ENCODE peak calls at places on chromosomes 16 and 17, in seven cellular contexts. One of them, this sample, is unnamed.

GRCh38 chr17:8736362-8736761 is 8.3 kb downstream of the CCDC42 start:
- DNase-seq in IMR-90: no peak
- DNase-seq in nephron progenitor cell: no peak
- DNase-seq in thoracic aorta: no peak
- DNase-seq in heart right ventricle: no peak
- DNase-seq in Peyer's patch: no peak
- DNase-seq in OCI-LY7: no peak
- DNase-seq in this sample: no peak

GRCh38 chr17:5035356-5035755 is at the start of gene SLC52A1:
- DNase-seq in OCI-LY7: no peak
- DNase-seq in thoracic aorta: no peak
- DNase-seq in IMR-90: no peak
- DNase-seq in heart right ventricle: no peak
- DNase-seq in nephron progenitor cell: no peak
- DNase-seq in Peyer's patch: peak; percentile 60
- DNase-seq in this sample: peak; percentile 20

GRCh38 chr16:56662357-56663354 is 4.9 kb downstream of the MT1F start:
- DNase-seq in nephron progenitor cell: peak; percentile 16
- DNase-seq in heart right ventricle: no peak
- DNase-seq in Peyer's patch: no peak
- DNase-seq in OCI-LY7: no peak
- DNase-seq in thoracic aorta: no peak
- DNase-seq in IMR-90: no peak
- DNase-seq in this sample: peak; percentile 64

GRCh38 chr17:18040287-18040858 is 1.2 kb downstream of the GID4 start:
- DNase-seq in thoracic aorta: no peak
- DNase-seq in nephron progenitor cell: no peak
- DNase-seq in IMR-90: no peak
- DNase-seq in heart right ventricle: no peak
- DNase-seq in Peyer's patch: no peak
- DNase-seq in OCI-LY7: peak; percentile 12
- DNase-seq in this sample: no peak

GRCh38 chr17:11719852-11720251 is 121.6 kb downstream of the DNAH9 start:
- DNase-seq in heart right ventricle: no peak
- DNase-seq in nephron progenitor cell: no peak
- DNase-seq in IMR-90: no peak
- DNase-seq in Peyer's patch: no peak
- DNase-seq in thoracic aorta: no peak
- DNase-seq in OCI-LY7: no peak
- DNase-seq in this sample: no peak

GRCh38 chr17:7560172-7561027 is 1.3 kb upstream of the SENP3 start:
- DNase-seq in thoracic aorta: no peak
- DNase-seq in heart right ventricle: peak; percentile 63
- DNase-seq in OCI-LY7: peak; percentile 81
- DNase-seq in Peyer's patch: peak; percentile 86
- DNase-seq in nephron progenitor cell: peak; percentile 82
- DNase-seq in IMR-90: peak; percentile 49
- DNase-seq in this sample: peak; percentile 80

GRCh38 chr17:82092628-82092994 is 5.4 kb downstream of the FASN start:
- DNase-seq in Peyer's patch: no peak
- DNase-seq in OCI-LY7: no peak
- DNase-seq in heart right ventricle: no peak
- DNase-seq in IMR-90: no peak
- DNase-seq in thoracic aorta: no peak
- DNase-seq in nephron progenitor cell: no peak
- DNase-seq in this sample: no peak

GRCh38 chr16:68764866-68765265 is 27.8 kb downstream of the CDH1 start:
- DNase-seq in Peyer's patch: no peak
- DNase-seq in heart right ventricle: no peak
- DNase-seq in OCI-LY7: no peak
- DNase-seq in thoracic aorta: no peak
- DNase-seq in IMR-90: no peak
- DNase-seq in nephron progenitor cell: no peak
- DNase-seq in this sample: peak; percentile 34

GRCh38 chr17:60039509-60040442 is 38.9 kb downstream of the HEATR6 start:
- DNase-seq in OCI-LY7: no peak
- DNase-seq in Peyer's patch: no peak
- DNase-seq in IMR-90: no peak
- DNase-seq in nephron progenitor cell: no peak
- DNase-seq in thoracic aorta: no peak
- DNase-seq in heart right ventricle: no peak
- DNase-seq in this sample: no peak

GRCh38 chr16:27097671-27098275 is 31.0 kb downstream of the C16orf82 start:
- DNase-seq in Peyer's patch: peak; percentile 53
- DNase-seq in thoracic aorta: no peak
- DNase-seq in IMR-90: no peak
- DNase-seq in nephron progenitor cell: no peak
- DNase-seq in OCI-LY7: no peak
- DNase-seq in heart right ventricle: peak; percentile 64
- DNase-seq in this sample: no peak

GRCh38 chr17:16972346-16972745 is 428 bp upstream of the TNFRSF13B start:
- DNase-seq in thoracic aorta: no peak
- DNase-seq in IMR-90: no peak
- DNase-seq in OCI-LY7: no peak
- DNase-seq in nephron progenitor cell: no peak
- DNase-seq in heart right ventricle: no peak
- DNase-seq in Peyer's patch: no peak
- DNase-seq in this sample: no peak

GRCh38 chr17:14311186-14311705 is 10.4 kb downstream of the HS3ST3B1 start:
- DNase-seq in IMR-90: no peak
- DNase-seq in OCI-LY7: no peak
- DNase-seq in heart right ventricle: no peak
- DNase-seq in nephron progenitor cell: no peak
- DNase-seq in Peyer's patch: no peak
- DNase-seq in thoracic aorta: no peak
- DNase-seq in this sample: no peak

GRCh38 chr17:28579526-28579925 is 2.8 kb upstream of the ALDOC start:
- DNase-seq in heart right ventricle: no peak
- DNase-seq in thoracic aorta: no peak
- DNase-seq in IMR-90: no peak
- DNase-seq in Peyer's patch: peak; percentile 11
- DNase-seq in nephron progenitor cell: no peak
- DNase-seq in OCI-LY7: no peak
- DNase-seq in this sample: peak; percentile 42

GRCh38 chr17:50689251-50689650 is 18.5 kb downstream of the ANKRD40 start:
- DNase-seq in OCI-LY7: no peak
- DNase-seq in Peyer's patch: no peak
- DNase-seq in heart right ventricle: no peak
- DNase-seq in nephron progenitor cell: no peak
- DNase-seq in thoracic aorta: no peak
- DNase-seq in IMR-90: peak; percentile 66
- DNase-seq in this sample: no peak

GRCh38 chr17:3944485-3945388 is 19.5 kb downstream of the ATP2A3 start:
- DNase-seq in OCI-LY7: peak; percentile 74
- DNase-seq in thoracic aorta: no peak
- DNase-seq in Peyer's patch: no peak
- DNase-seq in heart right ventricle: no peak
- DNase-seq in nephron progenitor cell: peak; percentile 93
- DNase-seq in IMR-90: peak; percentile 26
- DNase-seq in this sample: peak; percentile 28

GRCh38 chr16:74582984-74583383 is 23.9 kb downstream of the GLG1 start:
- DNase-seq in OCI-LY7: no peak
- DNase-seq in Peyer's patch: no peak
- DNase-seq in heart right ventricle: no peak
- DNase-seq in IMR-90: no peak
- DNase-seq in nephron progenitor cell: no peak
- DNase-seq in thoracic aorta: no peak
- DNase-seq in this sample: no peak

GRCh38 chr16:50616883-50617629 is 64.1 kb downstream of the SNX20 start:
- DNase-seq in nephron progenitor cell: no peak
- DNase-seq in OCI-LY7: no peak
- DNase-seq in heart right ventricle: no peak
- DNase-seq in IMR-90: no peak
- DNase-seq in Peyer's patch: no peak
- DNase-seq in thoracic aorta: no peak
- DNase-seq in this sample: no peak

GRCh38 chr17:10621397-10621796 is 35.7 kb downstream of the MYH3 start:
- DNase-seq in heart right ventricle: no peak
- DNase-seq in thoracic aorta: no peak
- DNase-seq in nephron progenitor cell: no peak
- DNase-seq in IMR-90: no peak
- DNase-seq in Peyer's patch: no peak
- DNase-seq in OCI-LY7: no peak
- DNase-seq in this sample: no peak

GRCh38 chr17:36594626-36595401 is 3.1 kb downstream of the DHRS11 start:
- DNase-seq in nephron progenitor cell: no peak
- DNase-seq in heart right ventricle: no peak
- DNase-seq in thoracic aorta: no peak
- DNase-seq in Peyer's patch: peak; percentile 70
- DNase-seq in IMR-90: no peak
- DNase-seq in OCI-LY7: no peak
- DNase-seq in this sample: no peak

GRCh38 chr17:69857412-69857835 is 217.6 kb upstream of the KCNJ16 start:
- DNase-seq in nephron progenitor cell: no peak
- DNase-seq in heart right ventricle: no peak
- DNase-seq in Peyer's patch: no peak
- DNase-seq in thoracic aorta: no peak
- DNase-seq in OCI-LY7: no peak
- DNase-seq in IMR-90: peak; percentile 95
- DNase-seq in this sample: no peak

GRCh38 chr17:28078443-28079229 is 36.2 kb downstream of the NLK start:
- DNase-seq in heart right ventricle: no peak
- DNase-seq in OCI-LY7: no peak
- DNase-seq in Peyer's patch: no peak
- DNase-seq in IMR-90: peak; percentile 21
- DNase-seq in nephron progenitor cell: no peak
- DNase-seq in thoracic aorta: no peak
- DNase-seq in this sample: no peak

GRCh38 chr16:46555981-46556380 is 65.2 kb downstream of the SHCBP1 start:
- DNase-seq in IMR-90: peak; percentile 54
- DNase-seq in Peyer's patch: no peak
- DNase-seq in nephron progenitor cell: no peak
- DNase-seq in thoracic aorta: no peak
- DNase-seq in heart right ventricle: no peak
- DNase-seq in OCI-LY7: no peak
- DNase-seq in this sample: no peak

GRCh38 chr16:69466547-69466946 is 42.1 kb downstream of the CYB5B start:
- DNase-seq in OCI-LY7: no peak
- DNase-seq in IMR-90: no peak
- DNase-seq in nephron progenitor cell: no peak
- DNase-seq in thoracic aorta: no peak
- DNase-seq in heart right ventricle: no peak
- DNase-seq in Peyer's patch: no peak
- DNase-seq in this sample: no peak

GRCh38 chr17:59668816-59669215 is 38.4 kb downstream of the PTRH2 start:
- DNase-seq in thoracic aorta: no peak
- DNase-seq in Peyer's patch: no peak
- DNase-seq in nephron progenitor cell: no peak
- DNase-seq in OCI-LY7: no peak
- DNase-seq in IMR-90: peak; percentile 97
- DNase-seq in heart right ventricle: no peak
- DNase-seq in this sample: no peak

GRCh38 chr16:66842765-66843164 is 1.4 kb upstream of the CA7 start:
- DNase-seq in nephron progenitor cell: no peak
- DNase-seq in heart right ventricle: no peak
- DNase-seq in Peyer's patch: no peak
- DNase-seq in IMR-90: peak; percentile 19
- DNase-seq in OCI-LY7: no peak
- DNase-seq in thoracic aorta: no peak
- DNase-seq in this sample: no peak

GRCh38 chr16:20862162-20862960 is 37.8 kb downstream of the DCUN1D3 start:
- DNase-seq in Peyer's patch: no peak
- DNase-seq in thoracic aorta: no peak
- DNase-seq in nephron progenitor cell: no peak
- DNase-seq in IMR-90: no peak
- DNase-seq in heart right ventricle: no peak
- DNase-seq in OCI-LY7: no peak
- DNase-seq in this sample: no peak

GRCh38 chr17:77523562-77523961 is 382.8 kb downstream of the SEC14L1 start:
- DNase-seq in heart right ventricle: no peak
- DNase-seq in nephron progenitor cell: no peak
- DNase-seq in OCI-LY7: no peak
- DNase-seq in Peyer's patch: no peak
- DNase-seq in thoracic aorta: no peak
- DNase-seq in IMR-90: no peak
- DNase-seq in this sample: no peak

DNA sequence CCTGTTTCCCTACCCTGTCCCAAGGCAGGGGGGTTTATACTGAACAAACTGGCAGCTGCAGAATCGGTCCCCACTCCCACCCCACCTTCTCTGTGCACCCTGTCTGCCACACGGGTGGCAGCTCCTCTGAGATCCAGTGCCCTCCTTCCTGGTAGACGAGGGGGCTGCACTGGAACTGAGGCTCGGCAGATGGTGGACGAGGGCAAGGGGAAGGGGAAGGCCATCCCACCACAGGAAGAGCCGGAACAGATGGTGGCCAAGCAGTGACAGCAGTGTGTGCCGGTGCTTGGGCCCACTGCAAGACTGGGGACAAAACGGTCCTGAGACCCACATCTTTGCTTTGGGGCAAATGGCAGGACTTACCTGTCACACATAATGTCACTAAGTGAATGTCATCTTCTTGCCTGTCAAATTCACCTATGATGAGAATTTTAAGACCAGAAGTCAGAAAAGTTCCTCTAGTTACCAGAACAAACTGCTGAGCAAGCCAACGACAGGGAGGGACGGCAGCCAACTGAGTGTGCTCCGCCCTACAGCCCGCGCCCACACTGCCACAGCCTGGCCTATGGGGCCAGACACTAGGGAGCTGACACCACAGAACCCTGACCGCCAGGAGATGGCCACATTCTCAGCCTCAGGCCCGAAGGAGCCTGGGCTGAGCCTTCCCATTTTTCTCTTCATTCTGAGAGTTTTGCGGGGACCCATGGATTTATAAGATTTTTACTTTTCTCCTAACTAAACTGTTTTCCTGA is 14.4 kb downstream of the NTAN1 start:
- DNase-seq in Peyer's patch: peak; percentile 77
- DNase-seq in IMR-90: peak; percentile 48
- DNase-seq in nephron progenitor cell: no peak
- DNase-seq in heart right ventricle: peak; percentile 75
- DNase-seq in thoracic aorta: peak; percentile 55
- DNase-seq in OCI-LY7: no peak
- DNase-seq in this sample: no peak
- TF ChIP-seq CTCF in Peyer's patch: no peak
- TF ChIP-seq CTCF in IMR-90: peak; percentile 9
- TF ChIP-seq CTCF in nephron progenitor cell: no peak
- TF ChIP-seq CTCF in heart right ventricle: peak; percentile 38
- TF ChIP-seq CTCF in thoracic aorta: no peak
- TF ChIP-seq CTCF in OCI-LY7: no peak
- TF ChIP-seq CTCF in this sample: no peak

GRCh38 chr16:1428511-1428910 is 2.4 kb upstream of the PERCC1 start:
- DNase-seq in IMR-90: no peak
- DNase-seq in heart right ventricle: no peak
- DNase-seq in thoracic aorta: no peak
- DNase-seq in OCI-LY7: peak; percentile 49
- DNase-seq in Peyer's patch: peak; percentile 60
- DNase-seq in nephron progenitor cell: peak; percentile 51
- DNase-seq in this sample: peak; percentile 73
- TF ChIP-seq CTCF in IMR-90: peak; percentile 30
- TF ChIP-seq CTCF in heart right ventricle: peak; percentile 56
- TF ChIP-seq CTCF in thoracic aorta: no peak
- TF ChIP-seq CTCF in OCI-LY7: peak; percentile 65
- TF ChIP-seq CTCF in Peyer's patch: peak; percentile 47
- TF ChIP-seq CTCF in nephron progenitor cell: no peak
- TF ChIP-seq CTCF in this sample: peak; percentile 56

GRCh38 chr16:48041861-48042435 is 113.8 kb downstream of the ABCC12 start:
- DNase-seq in heart right ventricle: no peak
- DNase-seq in thoracic aorta: no peak
- DNase-seq in Peyer's patch: no peak
- DNase-seq in IMR-90: no peak
- DNase-seq in nephron progenitor cell: peak; percentile 25
- DNase-seq in OCI-LY7: no peak
- DNase-seq in this sample: peak; percentile 3
- TF ChIP-seq CTCF in heart right ventricle: no peak
- TF ChIP-seq CTCF in thoracic aorta: no peak
- TF ChIP-seq CTCF in Peyer's patch: no peak
- TF ChIP-seq CTCF in IMR-90: no peak
- TF ChIP-seq CTCF in nephron progenitor cell: peak; percentile 43
- TF ChIP-seq CTCF in OCI-LY7: no peak
- TF ChIP-seq CTCF in this sample: no peak

GRCh38 chr16:83953796-83954576 is 946 bp downstream of the OSGIN1 start:
- DNase-seq in heart right ventricle: no peak
- DNase-seq in Peyer's patch: peak; percentile 58
- DNase-seq in nephron progenitor cell: no peak
- DNase-seq in OCI-LY7: peak; percentile 49
- DNase-seq in IMR-90: peak; percentile 32
- DNase-seq in thoracic aorta: no peak
- DNase-seq in this sample: peak; percentile 35
- TF ChIP-seq CTCF in heart right ventricle: peak; percentile 46
- TF ChIP-seq CTCF in Peyer's patch: peak; percentile 30
- TF ChIP-seq CTCF in nephron progenitor cell: peak; percentile 43
- TF ChIP-seq CTCF in OCI-LY7: peak; percentile 77
- TF ChIP-seq CTCF in IMR-90: peak; percentile 37
- TF ChIP-seq CTCF in thoracic aorta: no peak
- TF ChIP-seq CTCF in this sample: peak; percentile 44

This sample was measured in activated CD8-positive, alpha-beta T cell treated with anti-CD3 and anti-CD28 coated beads for 36 hours.